ENCODE peak calls at places on chromosomes 6 and 20, in ten cellular contexts. V is astrocyte of the spinal cord, B is HEK293T, I is GM10248, U is heart left ventricle, L is posterior cingulate gyrus, H is dorsolateral prefrontal cortex, Z is adipocyte, G is ACHN, W is A549. X is an unnamed sample.

GRCh38 chr6:124795879-124796838 is 166.1 kb upstream of the RNF217 start:
- DNase-seq in I (peak), G (no peak), H (peak), W (peak), V (peak), U (peak), Z (peak), B (peak), L (peak), X (peak)

GRCh38 chr20:12965880-12966270 is 42.9 kb upstream of the SPTLC3 start:
- DNase-seq in L (no peak), Z (no peak), U (no peak), W (no peak), B (no peak), I (no peak), H (no peak), V (no peak), G (no peak), X (no peak)

GRCh38 chr6:142413111-142413510 is 111.3 kb downstream of the ADGRG6 start:
- DNase-seq in I (no peak), V (no peak), H (no peak), Z (peak), B (no peak), W (no peak), U (no peak), L (no peak), G (peak), X (no peak)

GRCh38 chr6:45681860-45682488 is 304.2 kb upstream of the SUPT3H start:
- DNase-seq in B (no peak), H (no peak), U (no peak), V (no peak), Z (no peak), G (peak), L (no peak), I (peak), W (peak), X (no peak)

GRCh38 chr6:138001750-138002349 is 105.4 kb downstream of the PERP start:
- DNase-seq in U (peak), Z (peak), W (peak), G (peak), L (peak), V (peak), H (peak), B (peak), I (peak), X (peak)

GRCh38 chr6:14066782-14067406 is 50.7 kb upstream of the CD83 start:
- DNase-seq in I (peak), U (no peak), H (no peak), G (peak), V (peak), B (peak), L (no peak), W (peak), Z (peak), X (no peak)

GRCh38 chr20:63090682-63091571 is 84.2 kb upstream of the BHLHE23 start:
- DNase-seq in U (peak), H (peak), W (no peak), B (no peak), G (no peak), Z (no peak), I (no peak), V (no peak), L (no peak), X (no peak)

GRCh38 chr20:57243480-57244220 is 22.8 kb downstream of the BMP7 start:
- DNase-seq in V (no peak), G (no peak), W (no peak), U (no peak), L (no peak), H (no peak), Z (no peak), I (no peak), B (no peak), X (no peak)

GRCh38 chr20:4546786-4547185 is 174.9 kb upstream of the PRND start:
- DNase-seq in I (no peak), G (peak), L (no peak), W (peak), U (no peak), H (no peak), V (peak), B (no peak), Z (peak), X (no peak)

GRCh38 chr20:33812673-33813462 is 1.7 kb downstream of the CHMP4B start:
- DNase-seq in I (no peak), Z (peak), G (peak), V (peak), B (peak), U (no peak), W (no peak), H (no peak), L (no peak), X (no peak)

GRCh38 chr6:35080016-35080680 is 61.0 kb downstream of the TCP11 start:
- DNase-seq in G (no peak), U (no peak), Z (no peak), H (peak), W (no peak), I (no peak), L (no peak), V (no peak), B (no peak), X (no peak)

GRCh38 chr6:109687271-109687721 is 3.7 kb downstream of the AK9 start:
- DNase-seq in H (no peak), I (no peak), L (no peak), V (peak), W (no peak), U (no peak), G (peak), Z (peak), B (no peak), X (no peak)

GRCh38 chr6:7587631-7588100 is 2.3 kb upstream of the SNRNP48 start:
- DNase-seq in V (peak), U (no peak), B (no peak), H (no peak), I (no peak), Z (peak), W (no peak), G (no peak), L (no peak), X (no peak)

GRCh38 chr20:18611492-18611891 is 23.6 kb downstream of the DTD1 start:
- DNase-seq in G (no peak), H (no peak), V (peak), W (no peak), B (peak), L (no peak), Z (no peak), U (no peak), I (no peak), X (no peak)

GRCh38 chr6:69232506-69233194 is 564.2 kb downstream of the LMBRD1 start:
- DNase-seq in L (peak), Z (peak), W (peak), H (peak), B (peak), I (peak), V (peak), G (peak), U (peak), X (peak)

GRCh38 chr20:24451992-24452391 is 17.4 kb upstream of the SYNDIG1 start:
- DNase-seq in G (no peak), H (no peak), Z (no peak), U (no peak), V (no peak), L (no peak), I (no peak), B (no peak), W (no peak), X (no peak)

GRCh38 chr6:168013250-168013915 is 15.9 kb downstream of the KIF25 start:
- DNase-seq in W (no peak), G (no peak), U (no peak), V (no peak), H (no peak), I (no peak), B (no peak), Z (no peak), L (no peak), X (no peak)

GRCh38 chr6:25089442-25089841 is 153.7 kb upstream of the RIPOR2 start:
- DNase-seq in V (no peak), G (no peak), I (no peak), W (no peak), L (no peak), H (no peak), U (no peak), B (no peak), Z (peak), X (no peak)

GRCh38 chr6:125507987-125508655 is 206.4 kb upstream of the HDDC2 start:
- DNase-seq in U (peak), B (no peak), H (no peak), I (no peak), G (no peak), L (peak), W (no peak), V (peak), Z (peak), X (no peak)

GRCh38 chr6:63573899-63574553 is 1.7 kb downstream of the LOC128125822 start:
- DNase-seq in G (peak), H (no peak), U (no peak), Z (peak), I (no peak), W (peak), B (peak), V (peak), L (no peak), X (no peak)

GRCh38 chr20:59850018-59850641 is 83.3 kb downstream of the SYCP2 start:
- DNase-seq in L (no peak), Z (peak), G (peak), U (no peak), B (peak), W (peak), I (no peak), H (no peak), V (peak), X (no peak)

GRCh38 chr20:22653641-22654040 is 69.3 kb upstream of the FOXA2 start:
- DNase-seq in W (no peak), V (no peak), H (no peak), I (no peak), Z (no peak), U (no peak), B (no peak), G (no peak), L (no peak), X (no peak)

GRCh38 chr6:31729515-31729978 is 448 bp upstream of the DDAH2 start:
- DNase-seq in B (peak), Z (peak), G (peak), L (peak), V (peak), W (peak), I (peak), U (peak), H (peak), X (peak)

GRCh38 chr6:10837692-10837996 is 695 bp downstream of the MAK start:
- DNase-seq in U (no peak), G (peak), Z (peak), H (no peak), I (peak), B (peak), V (peak), W (no peak), L (no peak), X (no peak)

GRCh38 chr6:143805832-143806281 is 37.3 kb upstream of the LTV1 start:
- DNase-seq in L (no peak), W (no peak), B (no peak), I (no peak), Z (peak), G (no peak), H (no peak), V (no peak), U (no peak), X (no peak)

GRCh38 chr6:100175814-100176275 is 181.8 kb upstream of the MCHR2 start:
- DNase-seq in B (no peak), V (peak), H (no peak), L (no peak), W (peak), I (no peak), Z (peak), U (no peak), G (no peak), X (no peak)

GRCh38 chr6:155108070-155108815 is 113.1 kb downstream of the TIAM2 start:
- DNase-seq in I (no peak), V (no peak), W (no peak), U (no peak), L (no peak), B (no peak), Z (no peak), G (no peak), H (no peak), X (no peak)

GRCh38 chr6:141641406-141641805 is 491.3 kb upstream of the GJE1 start:
- DNase-seq in W (no peak), B (no peak), Z (peak), G (no peak), I (no peak), V (no peak), L (no peak), H (no peak), U (no peak), X (no peak)

GRCh38 chr6:79868098-79868722 is 79.1 kb downstream of the ELOVL4 start:
- DNase-seq in L (peak), Z (peak), V (peak), U (no peak), B (peak), G (peak), H (no peak), I (peak), W (peak), X (no peak)

X was measured in substantia nigra.